ENCODE peak calls at places on chromosomes 1 and 21, in five cellular contexts. R is MM.1S, N is ovary, J is colonic mucosa, S is retinal pigment epithelial cell. D is an unnamed sample.

GRCh38 chr1:12087797-12088314 is 24.8 kb downstream of the TNFRSF8 start:
- DNase-seq in R (no peak), N (no peak), J (peak), S (no peak), D (no peak)

GRCh38 chr1:119286587-119287181 is 81.9 kb upstream of the HAO2 start:
- DNase-seq in R (peak), N (no peak), J (peak), S (no peak), D (no peak)

GRCh38 chr1:154514066-154514553 is 11.9 kb upstream of the SHE start:
- DNase-seq in R (no peak), N (no peak), J (no peak), S (no peak), D (no peak)

GRCh38 chr21:16084776-16085364 is 355.1 kb downstream of the USP25 start:
- DNase-seq in R (no peak), N (no peak), J (no peak), S (peak), D (peak)

GRCh38 chr1:205340674-205341073 is 16.0 kb downstream of the KLHDC8A start:
- DNase-seq in R (no peak), N (no peak), J (no peak), S (no peak), D (no peak)

GRCh38 chr1:192462630-192463029 is 112.9 kb upstream of the RGS1 start:
- DNase-seq in R (no peak), N (no peak), J (no peak), S (no peak), D (no peak)

GRCh38 chr1:10429868-10430215 is 391 bp upstream of the CENPS start:
- DNase-seq in R (no peak), N (no peak), J (peak), S (no peak), D (no peak)

GRCh38 chr21:38561205-38561604 is 62.9 kb upstream of the ERG start:
- DNase-seq in R (no peak), N (no peak), J (no peak), S (no peak), D (no peak)

GRCh38 chr1:183069562-183070216 is 46.5 kb downstream of the LAMC1 start:
- DNase-seq in R (no peak), N (no peak), J (no peak), S (no peak), D (peak)

GRCh38 chr1:215517441-215517891 is 49.6 kb upstream of the KCTD3 start:
- DNase-seq in R (no peak), N (no peak), J (no peak), S (no peak), D (no peak)

GRCh38 chr1:228101994-228102790 is 933 bp downstream of the C1orf35 start:
- DNase-seq in R (peak), N (no peak), J (peak), S (no peak), D (no peak)

GRCh38 chr1:23790696-23791433 is at the start of gene LYPLA2:
- DNase-seq in R (peak), N (peak), J (peak), S (no peak), D (no peak)

GRCh38 chr1:23792151-23792945 is 1.4 kb downstream of the LYPLA2 start:
- DNase-seq in R (no peak), N (no peak), J (no peak), S (no peak), D (no peak)

GRCh38 chr1:23793861-23794731 is 3.2 kb downstream of the LYPLA2 start:
- DNase-seq in R (no peak), N (no peak), J (no peak), S (no peak), D (no peak)

GRCh38 chr1:23791434-23792047 is 596 bp downstream of the LYPLA2 start:
- DNase-seq in R (no peak), N (no peak), J (peak), S (no peak), D (no peak)

GRCh38 chr1:23793018-23793781 is 2.3 kb downstream of the LYPLA2 start:
- DNase-seq in R (no peak), N (no peak), J (peak), S (no peak), D (no peak)
- H3K4me3 ChIP-seq in R (no peak), N (no peak), J (no peak), S (no peak), D (peak)

GRCh38 chr1:31939484-31940329 is 1.5 kb upstream of the PTP4A2 start:
- DNase-seq in R (peak), N (peak), J (peak), S (peak), D (no peak)
- TF ChIP-seq CTCF in R (peak), N (peak), J (peak), S (peak), D (no peak)

DNA sequence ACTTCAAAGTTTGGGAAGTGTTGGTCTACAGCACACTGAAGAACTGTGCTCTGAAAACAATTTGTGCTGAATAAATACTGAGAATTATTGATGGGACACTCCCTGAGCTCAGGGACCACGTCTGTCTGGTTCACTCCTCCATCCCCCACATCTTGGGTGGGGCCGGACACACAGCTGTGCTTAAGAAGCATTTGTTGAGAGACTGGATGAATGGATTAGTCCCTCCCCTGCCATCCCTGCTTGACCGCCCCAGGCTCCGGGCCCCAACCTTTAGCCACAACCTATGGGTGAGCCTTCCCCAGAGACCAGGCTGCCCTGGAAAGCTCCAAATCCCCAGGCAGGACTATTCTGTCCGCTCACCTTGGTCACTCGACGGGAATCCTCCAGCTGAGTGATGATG is 7.5 kb downstream of the TRIM63 start:
- DNase-seq in R (no peak), N (no peak), J (no peak), S (no peak), D (no peak)
- H3K4me3 ChIP-seq in R (no peak), N (no peak), J (no peak), S (no peak), D (no peak)

GRCh38 chr1:105138445-105138821 is 1388.7 kb downstream of the AMY1C start:
- DNase-seq in R (no peak), N (no peak), J (no peak), S (peak), D (peak)

GRCh38 chr1:105137543-105138444 is 1388.1 kb downstream of the AMY1C start:
- DNase-seq in R (peak), N (peak), J (no peak), S (no peak), D (no peak)
- TF ChIP-seq CTCF in R (no peak), N (no peak), J (no peak), S (peak), D (peak)

GRCh38 chr1:20494609-20495311 is 8.8 kb upstream of the CAMK2N1 start:
- DNase-seq in R (no peak), N (no peak), J (no peak), S (no peak), D (no peak)
- H3K4me3 ChIP-seq in R (no peak), N (no peak), J (no peak), S (no peak), D (no peak)